ENCODE peak calls at places on chromosomes 16 and 17, in six cellular contexts. E, A, S, D, O and I are unnamed samples.

GRCh38 chr17:4407851-4408250 is 25.9 kb upstream of the SPNS3 start:
- DNase-seq in E (no peak), A (peak), S (no peak), D (no peak), O (peak), I (no peak)

GRCh38 chr17:55275894-55276804 is 11.4 kb downstream of the HLF start:
- DNase-seq in E (no peak), A (no peak), S (peak), D (no peak), O (peak), I (no peak)

GRCh38 chr17:78293896-78294295 is 62.5 kb downstream of the TMEM235 start:
- DNase-seq in E (no peak), A (no peak), S (no peak), D (no peak), O (no peak), I (no peak)

GRCh38 chr16:799948-800833 is at the start of gene GNG13:
- DNase-seq in E (no peak), A (no peak), S (no peak), D (no peak), O (no peak), I (no peak)

GRCh38 chr17:33038740-33039139 is 47.1 kb downstream of the SPACA3 start:
- DNase-seq in E (no peak), A (peak), S (peak), D (no peak), O (no peak), I (peak)

GRCh38 chr17:6110592-6110991 is 40.4 kb downstream of the WSCD1 start:
- DNase-seq in E (peak), A (no peak), S (peak), D (peak), O (peak), I (no peak)

GRCh38 chr16:57003439-57004386 is 14.4 kb downstream of the NLRC5 start:
- DNase-seq in E (no peak), A (no peak), S (no peak), D (no peak), O (no peak), I (no peak)

GRCh38 chr16:21301168-21301894 is 23.2 kb upstream of the CRYM start:
- DNase-seq in E (peak), A (peak), S (peak), D (peak), O (peak), I (peak)

GRCh38 chr16:69329369-69330285 is 761 bp downstream of the PDF start:
- DNase-seq in E (peak), A (peak), S (no peak), D (peak), O (no peak), I (no peak)

GRCh38 chr16:2428787-2429036 is 535 bp upstream of the CCNF start:
- DNase-seq in E (no peak), A (no peak), S (no peak), D (no peak), O (no peak), I (no peak)

GRCh38 chr17:6823011-6823442 is 8.5 kb downstream of the TEKT1 start:
- DNase-seq in E (no peak), A (peak), S (peak), D (peak), O (no peak), I (no peak)

GRCh38 chr17:37741334-37742113 is 3.3 kb downstream of the HNF1B start:
- DNase-seq in E (no peak), A (no peak), S (no peak), D (no peak), O (no peak), I (no peak)

GRCh38 chr17:78346605-78347250 is 13.1 kb downstream of the SOCS3 start:
- DNase-seq in E (no peak), A (no peak), S (peak), D (no peak), O (no peak), I (no peak)

GRCh38 chr17:39027037-39027436 is 59.8 kb upstream of the FBXO47 start:
- DNase-seq in E (peak), A (no peak), S (peak), D (no peak), O (no peak), I (peak)

GRCh38 chr16:65254144-65254543 is 132.3 kb upstream of the CDH11 start:
- DNase-seq in E (no peak), A (no peak), S (no peak), D (no peak), O (no peak), I (no peak)

GRCh38 chr16:23650674-23651073 is 9.4 kb downstream of the DCTN5 start:
- DNase-seq in E (no peak), A (peak), S (no peak), D (peak), O (no peak), I (no peak)

GRCh38 chr17:55672585-55673501 is 49.8 kb downstream of the TMEM100 start:
- DNase-seq in E (no peak), A (no peak), S (no peak), D (no peak), O (no peak), I (no peak)

GRCh38 chr16:23132921-23133532 is 16.2 kb downstream of the USP31 start:
- DNase-seq in E (no peak), A (no peak), S (no peak), D (peak), O (no peak), I (no peak)

GRCh38 chr17:57735230-57735629 is 9.9 kb downstream of the CCDC182 start:
- DNase-seq in E (no peak), A (no peak), S (no peak), D (no peak), O (no peak), I (no peak)

GRCh38 chr17:57732062-57732461 is 13.0 kb downstream of the CCDC182 start:
- DNase-seq in E (no peak), A (no peak), S (no peak), D (no peak), O (peak), I (no peak)

GRCh38 chr17:57737450-57737849 is 7.6 kb downstream of the CCDC182 start:
- DNase-seq in E (no peak), A (no peak), S (no peak), D (no peak), O (no peak), I (no peak)

GRCh38 chr17:57733085-57733484 is 12.0 kb downstream of the CCDC182 start:
- DNase-seq in E (no peak), A (no peak), S (no peak), D (no peak), O (no peak), I (no peak)

DNA sequence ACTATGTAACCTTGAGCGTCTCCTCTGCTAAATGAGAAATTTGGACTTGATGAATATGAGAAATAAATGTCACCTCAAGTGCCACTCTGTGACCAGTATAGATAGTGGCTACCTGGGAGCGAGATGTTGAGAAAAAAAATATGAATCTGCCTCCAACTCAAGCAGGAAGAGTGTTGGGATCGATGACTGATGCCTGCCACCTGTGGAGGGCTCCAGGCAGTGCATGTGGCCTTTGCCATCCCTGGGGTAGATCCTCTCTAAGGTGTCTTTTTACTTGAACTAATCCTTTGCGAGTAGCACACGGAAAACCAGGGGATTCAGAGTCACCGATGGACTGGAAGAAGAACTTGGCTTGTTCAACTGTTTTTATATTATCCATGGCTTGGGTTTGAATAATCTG is 9.4 kb downstream of the CCDC182 start:
- DNase-seq in E (no peak), A (no peak), S (peak), D (no peak), O (peak), I (no peak)
- TF ChIP-seq CTCF in E (peak), A (peak), S (no peak), D (peak), O (peak), I (peak)

DNA sequence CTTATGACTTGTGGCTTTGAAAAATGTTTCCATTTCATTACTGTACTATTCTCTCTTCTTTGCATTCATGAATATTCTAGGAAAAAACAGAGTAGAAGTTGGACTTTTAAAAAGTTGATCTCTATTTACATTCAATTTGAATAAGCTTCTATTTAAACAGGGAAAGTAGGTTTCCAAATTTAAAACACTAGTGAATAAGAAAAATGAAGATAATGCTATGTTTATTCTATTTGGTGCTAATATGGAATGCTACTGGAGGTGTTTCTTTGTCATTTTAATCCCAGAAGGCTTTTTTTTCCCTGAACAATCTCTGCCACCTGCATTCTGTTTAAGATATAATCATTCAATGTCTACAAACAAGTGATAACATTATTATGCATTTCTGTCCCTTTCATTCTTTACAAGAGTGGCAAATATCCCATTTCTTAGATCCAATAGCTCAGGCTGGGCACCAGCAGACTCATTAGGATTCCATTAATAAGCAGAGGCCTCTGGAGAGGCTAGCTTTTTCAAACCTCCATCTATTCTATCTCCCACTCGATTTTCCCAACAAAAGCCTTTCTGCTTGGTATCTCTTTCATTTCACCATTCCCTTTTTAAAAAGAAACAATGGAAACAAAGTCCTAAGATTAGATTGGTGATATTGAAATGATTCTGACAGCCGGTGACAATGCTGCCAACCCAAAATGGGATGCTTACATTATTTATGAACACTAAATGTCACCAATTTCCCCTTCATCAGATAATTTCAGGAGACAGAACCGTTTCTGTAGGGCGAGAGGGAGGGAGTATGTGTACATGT is 1001.7 kb upstream of the CDH8 start:
- DNase-seq in E (no peak), A (no peak), S (no peak), D (no peak), O (no peak), I (no peak)
- TF ChIP-seq CTCF in E (no peak), A (no peak), S (no peak), D (no peak), O (no peak), I (no peak)

DNA sequence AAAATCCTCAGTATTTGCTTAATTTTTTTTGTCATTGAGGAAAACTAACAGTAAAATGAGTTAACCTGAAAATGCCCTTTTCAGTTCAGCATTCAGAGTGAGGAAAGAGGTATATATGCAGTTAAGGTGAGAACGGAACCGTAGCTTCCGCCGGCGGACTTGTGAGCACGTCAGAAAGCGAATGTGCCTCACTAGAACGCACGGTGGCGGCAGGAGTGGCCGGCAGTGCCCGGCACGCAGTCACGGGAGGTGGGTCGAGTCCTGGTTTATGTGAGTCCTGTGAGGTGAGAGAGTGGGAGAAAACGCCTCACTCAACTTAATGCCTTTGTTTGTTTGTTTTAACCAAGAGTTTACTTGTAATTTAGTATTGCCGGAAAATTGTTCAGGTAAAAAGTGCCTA is 6.1 kb downstream of the SEC14L1 start:
- DNase-seq in E (no peak), A (no peak), S (no peak), D (no peak), O (no peak), I (peak)
- TF ChIP-seq CTCF in E (no peak), A (no peak), S (no peak), D (no peak), O (no peak), I (peak)

GRCh38 chr17:49616086-49616485 is 40.4 kb downstream of the NXPH3 start:
- DNase-seq in E (no peak), A (no peak), S (peak), D (no peak), O (no peak), I (no peak)
- TF ChIP-seq CTCF in E (no peak), A (peak), S (no peak), D (no peak), O (peak), I (peak)

DNA sequence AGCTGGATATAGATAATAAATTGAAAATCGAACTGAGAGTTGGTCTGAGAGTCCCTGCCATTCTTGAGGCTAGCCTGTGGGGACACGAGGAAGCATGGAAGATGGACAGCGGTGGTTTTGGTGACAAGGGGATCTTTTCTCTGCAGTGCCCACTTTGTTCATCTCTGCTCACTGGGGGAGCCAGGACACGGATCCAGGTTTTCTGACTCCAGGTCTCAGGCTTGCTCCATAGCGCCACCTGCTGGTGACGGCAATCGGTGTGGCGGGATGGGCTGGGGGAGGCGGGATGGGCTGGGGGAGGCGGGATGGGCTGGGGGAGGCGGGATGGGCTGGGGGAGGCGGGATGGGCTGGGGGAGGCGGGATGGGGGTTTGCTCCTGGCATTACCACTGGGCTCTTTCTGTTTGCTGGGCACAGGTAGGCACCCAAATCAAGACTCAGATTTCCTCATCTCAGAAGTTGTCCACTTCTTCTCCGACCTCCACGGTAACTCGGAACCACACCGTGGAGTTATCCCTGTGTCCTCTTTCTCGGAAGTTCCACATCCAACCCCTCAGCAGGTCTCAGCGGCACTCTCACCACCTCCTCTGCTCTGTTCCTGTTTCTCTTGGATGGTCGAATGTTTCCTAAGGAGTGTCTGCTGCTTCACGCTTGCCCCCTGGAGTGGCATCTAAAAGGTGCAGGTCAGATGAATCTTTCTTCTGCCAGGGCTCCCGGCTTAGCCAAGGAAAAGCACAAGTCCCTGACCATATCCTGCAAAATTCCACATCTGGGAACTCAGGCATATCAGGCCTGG is 142.4 kb downstream of the CYLD start:
- DNase-seq in E (peak), A (no peak), S (no peak), D (no peak), O (peak), I (no peak)
- TF ChIP-seq CTCF in E (peak), A (peak), S (peak), D (peak), O (peak), I (peak)

GRCh38 chr17:28902819-28903545 is at the start of gene DHRS13:
- DNase-seq in E (peak), A (peak), S (peak), D (peak), O (peak), I (peak)

GRCh38 chr17:28901866-28902818 is 737 bp downstream of the DHRS13 start:
- DNase-seq in E (peak), A (no peak), S (peak), D (no peak), O (no peak), I (peak)

GRCh38 chr17:28906276-28907051 is 3.6 kb upstream of the DHRS13 start:
- DNase-seq in E (no peak), A (no peak), S (no peak), D (no peak), O (no peak), I (no peak)

GRCh38 chr17:28907052-28907438 is 4.2 kb upstream of the DHRS13 start:
- DNase-seq in E (no peak), A (no peak), S (peak), D (no peak), O (no peak), I (no peak)

DNA sequence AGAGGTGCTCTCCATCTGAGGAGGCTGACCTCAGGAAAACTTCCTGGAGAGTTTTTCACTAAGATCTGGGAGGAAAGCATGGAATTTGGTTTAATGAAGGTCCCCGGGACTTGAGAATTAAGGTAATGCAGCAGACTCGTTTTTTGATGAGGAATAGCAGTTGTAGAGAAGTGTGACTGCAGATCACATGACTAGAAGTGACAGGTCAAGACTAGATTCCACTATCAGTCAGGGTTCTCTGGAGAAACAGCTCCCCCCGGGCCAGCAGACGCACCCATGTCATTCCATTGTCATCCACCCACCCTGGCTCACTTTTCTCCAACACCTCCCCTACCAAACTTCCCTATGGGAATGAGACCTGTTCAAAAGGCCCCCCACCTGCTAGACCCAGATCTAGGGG is 1.9 kb upstream of the DHRS13 start:
- DNase-seq in E (no peak), A (no peak), S (no peak), D (no peak), O (no peak), I (no peak)
- TF ChIP-seq CTCF in E (no peak), A (no peak), S (no peak), D (no peak), O (no peak), I (no peak)

DNA sequence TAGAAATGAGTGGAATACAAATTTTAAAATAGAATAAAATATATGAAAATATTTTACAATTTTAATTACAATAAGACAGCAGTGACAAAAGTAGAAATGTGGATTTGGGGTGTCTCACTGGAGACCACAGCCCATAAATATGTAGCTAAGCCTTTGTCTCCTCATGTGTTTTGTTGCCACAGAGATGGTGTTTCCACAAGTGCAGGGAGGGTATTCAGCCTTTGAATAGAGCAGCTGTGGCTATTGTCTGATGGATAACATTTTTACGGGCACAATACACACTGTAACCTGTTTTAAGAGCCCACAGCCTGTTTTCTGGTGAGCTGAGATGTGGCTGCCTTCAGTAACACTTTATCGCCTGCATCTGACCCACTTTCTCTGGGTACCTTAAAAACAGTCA is 8.0 kb upstream of the AHSP start:
- DNase-seq in E (no peak), A (no peak), S (no peak), D (no peak), O (no peak), I (no peak)
- TF ChIP-seq CTCF in E (no peak), A (no peak), S (no peak), D (no peak), O (no peak), I (no peak)

DNA sequence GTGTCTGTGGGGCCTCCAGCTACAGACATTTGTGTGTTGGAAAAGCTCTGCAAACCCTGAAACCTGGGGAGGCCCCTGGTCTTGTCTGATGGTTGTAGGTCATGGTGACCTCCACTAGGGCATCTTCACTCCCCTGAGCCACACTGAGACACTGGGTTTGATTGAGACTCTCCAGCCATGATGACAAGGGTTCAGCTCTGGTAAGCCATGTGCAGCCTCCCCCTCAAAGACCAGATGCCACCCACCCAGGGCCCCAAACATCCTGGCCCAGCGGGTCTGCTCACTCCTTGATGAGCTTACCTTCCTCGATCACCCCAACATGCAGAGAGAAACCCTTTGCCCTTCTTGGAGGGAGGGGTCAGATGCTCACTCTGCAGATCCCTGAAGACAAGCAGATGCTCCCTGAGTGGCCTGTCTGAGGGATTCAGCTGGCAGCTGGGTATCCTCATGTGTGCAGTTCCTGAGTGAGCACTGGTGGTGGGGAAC is 101.6 kb downstream of the METRNL start:
- DNase-seq in E (no peak), A (no peak), S (no peak), D (no peak), O (no peak), I (no peak)
- TF ChIP-seq CTCF in E (no peak), A (no peak), S (no peak), D (no peak), O (no peak), I (no peak)

GRCh38 chr17:73422121-73422520 is 110.3 kb upstream of the CDC42EP4 start:
- DNase-seq in E (no peak), A (no peak), S (no peak), D (no peak), O (no peak), I (no peak)

GRCh38 chr17:73423159-73423715 is 111.4 kb upstream of the CDC42EP4 start:
- DNase-seq in E (no peak), A (no peak), S (no peak), D (no peak), O (no peak), I (no peak)

GRCh38 chr17:73423806-73424205 is 112.0 kb upstream of the CDC42EP4 start:
- DNase-seq in E (no peak), A (no peak), S (no peak), D (no peak), O (no peak), I (no peak)

GRCh38 chr17:73427198-73427597 is 115.4 kb upstream of the CDC42EP4 start:
- DNase-seq in E (no peak), A (no peak), S (no peak), D (no peak), O (peak), I (no peak)

DNA sequence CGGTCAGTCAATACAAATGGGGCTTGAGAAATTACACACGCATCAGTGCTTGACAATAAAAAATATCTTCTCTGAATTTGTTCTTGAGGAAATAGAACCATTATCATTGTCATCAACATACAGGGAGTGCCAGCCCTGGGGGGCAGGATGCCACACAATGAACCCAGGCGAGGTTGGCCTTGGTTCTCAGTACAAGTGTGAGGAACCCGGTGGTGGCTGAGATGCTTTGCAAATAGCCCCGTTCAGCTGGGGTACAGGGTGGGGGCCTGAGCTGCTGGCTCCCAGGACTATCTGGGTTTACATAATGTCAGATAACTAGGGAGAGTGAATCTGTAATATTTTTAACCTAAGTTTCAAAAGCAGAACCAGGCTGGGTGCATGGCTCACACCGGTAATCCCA is 112.8 kb upstream of the CDC42EP4 start:
- DNase-seq in E (no peak), A (no peak), S (no peak), D (no peak), O (no peak), I (no peak)
- TF ChIP-seq CTCF in E (no peak), A (no peak), S (no peak), D (no peak), O (no peak), I (no peak)